ENCODE peak calls at places on chromosome 5, in six cellular contexts. One of them, this sample, is unnamed.
A peak's percentile ranks its signal among the peaks of the same experiment; 100 is the strongest.

GRCh38 chr5:98309785-98310566 is 463.5 kb upstream of the RGMB start:
- DNase-seq in HepG2: peak; percentile 13
- DNase-seq in SK-N-SH: no peak
- DNase-seq in GM12878: peak; percentile 30
- DNase-seq in K562: no peak
- DNase-seq in A549: peak; percentile 3
- DNase-seq in this sample: peak; percentile 43

GRCh38 chr5:117588611-117589010 is 1014.0 kb upstream of the SEMA6A start:
- DNase-seq in HepG2: no peak
- DNase-seq in A549: no peak
- DNase-seq in SK-N-SH: no peak
- DNase-seq in GM12878: no peak
- DNase-seq in K562: no peak
- DNase-seq in this sample: no peak

GRCh38 chr5:104456122-104456521 is 893.5 kb upstream of the NUDT12 start:
- DNase-seq in SK-N-SH: no peak
- DNase-seq in HepG2: no peak
- DNase-seq in K562: no peak
- DNase-seq in GM12878: no peak
- DNase-seq in A549: no peak
- DNase-seq in this sample: no peak

GRCh38 chr5:78245126-78245525 is 49.4 kb downstream of the AP3B1 start:
- DNase-seq in K562: peak; percentile 10
- DNase-seq in HepG2: no peak
- DNase-seq in SK-N-SH: no peak
- DNase-seq in GM12878: no peak
- DNase-seq in A549: no peak
- DNase-seq in this sample: no peak

GRCh38 chr5:179345429-179346321 is at the start of gene ADAMTS2:
- DNase-seq in SK-N-SH: peak; percentile 92
- DNase-seq in GM12878: no peak
- DNase-seq in HepG2: no peak
- DNase-seq in K562: peak; percentile 87
- DNase-seq in A549: no peak
- DNase-seq in this sample: peak; percentile 72

GRCh38 chr5:103934303-103934702 is 371.7 kb upstream of the NUDT12 start:
- DNase-seq in HepG2: no peak
- DNase-seq in SK-N-SH: no peak
- DNase-seq in A549: no peak
- DNase-seq in K562: no peak
- DNase-seq in GM12878: no peak
- DNase-seq in this sample: no peak

GRCh38 chr5:172733974-172734346 is 37.0 kb downstream of the DUSP1 start:
- DNase-seq in HepG2: no peak
- DNase-seq in A549: no peak
- DNase-seq in K562: no peak
- DNase-seq in SK-N-SH: no peak
- DNase-seq in GM12878: no peak
- DNase-seq in this sample: no peak

GRCh38 chr5:19927170-19927569 is 60.8 kb downstream of the CDH18 start:
- DNase-seq in HepG2: no peak
- DNase-seq in K562: no peak
- DNase-seq in GM12878: no peak
- DNase-seq in A549: no peak
- DNase-seq in SK-N-SH: no peak
- DNase-seq in this sample: no peak

GRCh38 chr5:6850033-6850432 is 136.8 kb downstream of the TENT4A start:
- DNase-seq in K562: no peak
- DNase-seq in A549: no peak
- DNase-seq in HepG2: no peak
- DNase-seq in SK-N-SH: no peak
- DNase-seq in GM12878: no peak
- DNase-seq in this sample: no peak

GRCh38 chr5:83516962-83517750 is 45.6 kb downstream of the VCAN start:
- DNase-seq in GM12878: no peak
- DNase-seq in K562: no peak
- DNase-seq in SK-N-SH: no peak
- DNase-seq in A549: no peak
- DNase-seq in HepG2: no peak
- DNase-seq in this sample: no peak

GRCh38 chr5:108858959-108859358 is 111.3 kb downstream of the FER start:
- DNase-seq in SK-N-SH: no peak
- DNase-seq in A549: no peak
- DNase-seq in K562: no peak
- DNase-seq in GM12878: peak; percentile 58
- DNase-seq in HepG2: no peak
- DNase-seq in this sample: no peak

GRCh38 chr5:78797945-78798731 is 149.6 kb upstream of the LHFPL2 start:
- DNase-seq in A549: no peak
- DNase-seq in HepG2: no peak
- DNase-seq in K562: no peak
- DNase-seq in SK-N-SH: peak; percentile 62
- DNase-seq in GM12878: no peak
- DNase-seq in this sample: no peak

GRCh38 chr5:55427157-55427556 is 107.6 kb downstream of the PLPP1 start:
- DNase-seq in A549: no peak
- DNase-seq in GM12878: no peak
- DNase-seq in SK-N-SH: peak; percentile 22
- DNase-seq in K562: no peak
- DNase-seq in HepG2: no peak
- DNase-seq in this sample: no peak

GRCh38 chr5:107254214-107254901 is 416.4 kb downstream of the EFNA5 start:
- DNase-seq in SK-N-SH: no peak
- DNase-seq in GM12878: no peak
- DNase-seq in K562: no peak
- DNase-seq in A549: no peak
- DNase-seq in HepG2: no peak
- DNase-seq in this sample: no peak

GRCh38 chr5:171630047-171630669 is 155.5 kb upstream of the SMIM23 start:
- DNase-seq in GM12878: no peak
- DNase-seq in SK-N-SH: peak; percentile 91
- DNase-seq in A549: peak; percentile 88
- DNase-seq in HepG2: no peak
- DNase-seq in K562: peak; percentile 34
- DNase-seq in this sample: no peak

GRCh38 chr5:160054047-160054446 is 45.1 kb downstream of the TTC1 start:
- DNase-seq in A549: no peak
- DNase-seq in SK-N-SH: no peak
- DNase-seq in GM12878: no peak
- DNase-seq in K562: no peak
- DNase-seq in HepG2: no peak
- DNase-seq in this sample: no peak

GRCh38 chr5:122846051-122846567 is 696 bp downstream of the SNX24 start:
- DNase-seq in K562: no peak
- DNase-seq in SK-N-SH: peak; percentile 30
- DNase-seq in HepG2: peak; percentile 84
- DNase-seq in GM12878: no peak
- DNase-seq in A549: peak; percentile 39
- DNase-seq in this sample: no peak

GRCh38 chr5:144332265-144332664 is 161.6 kb downstream of the KCTD16 start:
- DNase-seq in SK-N-SH: no peak
- DNase-seq in K562: no peak
- DNase-seq in GM12878: no peak
- DNase-seq in A549: no peak
- DNase-seq in HepG2: no peak
- DNase-seq in this sample: no peak

GRCh38 chr5:116274251-116274650 is 189.4 kb downstream of the COMMD10 start:
- DNase-seq in HepG2: no peak
- DNase-seq in SK-N-SH: no peak
- DNase-seq in GM12878: no peak
- DNase-seq in K562: no peak
- DNase-seq in A549: no peak
- DNase-seq in this sample: no peak

GRCh38 chr5:138339086-138339456 is 1.0 kb downstream of the FAM53C start:
- DNase-seq in GM12878: no peak
- DNase-seq in K562: no peak
- DNase-seq in HepG2: no peak
- DNase-seq in SK-N-SH: no peak
- DNase-seq in A549: no peak
- DNase-seq in this sample: no peak

GRCh38 chr5:61816585-61817450 is 484.8 kb downstream of the ZSWIM6 start:
- DNase-seq in SK-N-SH: no peak
- DNase-seq in K562: no peak
- DNase-seq in A549: no peak
- DNase-seq in HepG2: no peak
- DNase-seq in GM12878: no peak
- DNase-seq in this sample: no peak

GRCh38 chr5:77957081-77957480 is 180.9 kb upstream of the TBCA start:
- DNase-seq in A549: no peak
- DNase-seq in HepG2: no peak
- DNase-seq in SK-N-SH: no peak
- DNase-seq in K562: no peak
- DNase-seq in GM12878: no peak
- DNase-seq in this sample: no peak

GRCh38 chr5:58080573-58080972 is 379.3 kb downstream of the PLK2 start:
- DNase-seq in A549: no peak
- DNase-seq in SK-N-SH: no peak
- DNase-seq in GM12878: no peak
- DNase-seq in HepG2: no peak
- DNase-seq in K562: no peak
- DNase-seq in this sample: no peak

GRCh38 chr5:120895659-120896058 is 431.6 kb downstream of the PRR16 start:
- DNase-seq in K562: no peak
- DNase-seq in SK-N-SH: no peak
- DNase-seq in A549: no peak
- DNase-seq in HepG2: no peak
- DNase-seq in GM12878: no peak
- DNase-seq in this sample: no peak

GRCh38 chr5:134125195-134126015 is 10.9 kb downstream of the TCF7 start:
- DNase-seq in GM12878: no peak
- DNase-seq in HepG2: no peak
- DNase-seq in SK-N-SH: peak; percentile 82
- DNase-seq in A549: no peak
- DNase-seq in K562: no peak
- DNase-seq in this sample: no peak

GRCh38 chr5:177041936-177042335 is 19.4 kb downstream of the ZNF346 start:
- DNase-seq in SK-N-SH: no peak
- DNase-seq in A549: no peak
- DNase-seq in GM12878: no peak
- DNase-seq in K562: no peak
- DNase-seq in HepG2: no peak
- DNase-seq in this sample: no peak

GRCh38 chr5:54757541-54757940 is 227.9 kb downstream of the ESM1 start:
- DNase-seq in HepG2: no peak
- DNase-seq in A549: no peak
- DNase-seq in K562: no peak
- DNase-seq in SK-N-SH: no peak
- DNase-seq in GM12878: no peak
- DNase-seq in this sample: no peak

GRCh38 chr5:151068189-151068570 is 12.7 kb downstream of the TNIP1 start:
- DNase-seq in A549: no peak
- DNase-seq in SK-N-SH: no peak
- DNase-seq in GM12878: no peak
- DNase-seq in K562: no peak
- DNase-seq in HepG2: no peak
- DNase-seq in this sample: no peak

GRCh38 chr5:120913396-120913795 is 449.3 kb downstream of the PRR16 start:
- DNase-seq in SK-N-SH: no peak
- DNase-seq in HepG2: no peak
- DNase-seq in A549: no peak
- DNase-seq in K562: no peak
- DNase-seq in GM12878: no peak
- DNase-seq in this sample: no peak

GRCh38 chr5:143131983-143132382 is 271.5 kb downstream of the NR3C1 start:
- DNase-seq in HepG2: no peak
- DNase-seq in GM12878: no peak
- DNase-seq in A549: no peak
- DNase-seq in K562: no peak
- DNase-seq in SK-N-SH: no peak
- DNase-seq in this sample: no peak
- TF ChIP-seq CHD2 in HepG2: no peak
- TF ChIP-seq CHD2 in GM12878: no peak
- TF ChIP-seq CHD2 in A549: no peak
- TF ChIP-seq CHD2 in K562: no peak
- TF ChIP-seq CHD2 in SK-N-SH: no peak
- TF ChIP-seq CHD2 in this sample: no peak

GRCh38 chr5:139566611-139567010 is 5.5 kb downstream of the UBE2D2 start:
- DNase-seq in GM12878: no peak
- DNase-seq in SK-N-SH: no peak
- DNase-seq in K562: no peak
- DNase-seq in HepG2: no peak
- DNase-seq in A549: no peak
- DNase-seq in this sample: no peak
- TF ChIP-seq CHD2 in GM12878: no peak
- TF ChIP-seq CHD2 in SK-N-SH: no peak
- TF ChIP-seq CHD2 in K562: no peak
- TF ChIP-seq CHD2 in HepG2: no peak
- TF ChIP-seq CHD2 in A549: no peak
- TF ChIP-seq CHD2 in this sample: no peak

GRCh38 chr5:125412051-125412560 is 665.7 kb upstream of the ZNF608 start:
- DNase-seq in SK-N-SH: no peak
- DNase-seq in GM12878: peak; percentile 57
- DNase-seq in HepG2: no peak
- DNase-seq in A549: no peak
- DNase-seq in K562: no peak
- DNase-seq in this sample: no peak

GRCh38 chr5:125413861-125414260 is 667.4 kb upstream of the ZNF608 start:
- DNase-seq in K562: no peak
- DNase-seq in GM12878: no peak
- DNase-seq in A549: no peak
- DNase-seq in HepG2: no peak
- DNase-seq in SK-N-SH: no peak
- DNase-seq in this sample: no peak

GRCh38 chr5:125411163-125412050 is 665.0 kb upstream of the ZNF608 start:
- DNase-seq in A549: no peak
- DNase-seq in K562: no peak
- DNase-seq in HepG2: no peak
- DNase-seq in SK-N-SH: no peak
- DNase-seq in GM12878: peak; percentile 50
- DNase-seq in this sample: no peak

GRCh38 chr5:125410501-125411162 is 664.2 kb upstream of the ZNF608 start:
- DNase-seq in A549: no peak
- DNase-seq in K562: no peak
- DNase-seq in HepG2: no peak
- DNase-seq in GM12878: no peak
- DNase-seq in SK-N-SH: peak; percentile 33
- DNase-seq in this sample: no peak

GRCh38 chr5:125412561-125413535 is 666.4 kb upstream of the ZNF608 start:
- DNase-seq in SK-N-SH: peak; percentile 73
- DNase-seq in GM12878: no peak
- DNase-seq in HepG2: peak; percentile 4
- DNase-seq in K562: no peak
- DNase-seq in A549: peak; percentile 9
- DNase-seq in this sample: peak; percentile 56
- TF ChIP-seq CHD2 in SK-N-SH: peak; percentile 54
- TF ChIP-seq CHD2 in GM12878: no peak
- TF ChIP-seq CHD2 in HepG2: no peak
- TF ChIP-seq CHD2 in K562: no peak
- TF ChIP-seq CHD2 in A549: no peak
- TF ChIP-seq CHD2 in this sample: no peak

DNA sequence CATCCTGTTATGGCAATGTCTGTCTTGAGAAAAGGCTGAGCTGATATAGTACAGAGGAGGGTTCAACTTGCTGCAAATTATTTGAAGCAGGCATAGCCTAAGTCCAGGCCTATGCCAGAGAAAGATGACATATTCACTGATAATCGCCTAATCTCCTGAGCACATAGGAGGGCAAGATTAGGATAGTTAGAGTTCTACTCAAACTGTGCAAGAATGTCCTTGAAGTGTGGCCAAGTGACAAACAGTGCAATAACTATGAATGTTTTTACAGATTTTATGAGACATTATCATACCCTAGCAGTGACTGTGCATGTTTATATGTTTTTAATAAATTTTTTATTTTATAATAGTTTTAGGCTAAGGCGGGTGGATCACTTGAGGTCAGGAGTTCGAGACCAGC is 96.2 kb downstream of the TSSK1B start:
- DNase-seq in K562: no peak
- DNase-seq in GM12878: no peak
- DNase-seq in HepG2: no peak
- DNase-seq in A549: no peak
- DNase-seq in SK-N-SH: no peak
- DNase-seq in this sample: no peak
- TF ChIP-seq CHD2 in K562: no peak
- TF ChIP-seq CHD2 in GM12878: no peak
- TF ChIP-seq CHD2 in HepG2: no peak
- TF ChIP-seq CHD2 in A549: no peak
- TF ChIP-seq CHD2 in SK-N-SH: no peak
- TF ChIP-seq CHD2 in this sample: no peak